ENCODE peak calls at places on chromosomes 3 and 15, in six cellular contexts. One of them, this sample, is unnamed.

GRCh38 chr3:187858086-187858485 is 112.8 kb upstream of the BCL6 start:
- DNase-seq in thoracic aorta: no peak
- DNase-seq in ovary: no peak
- DNase-seq in brain microvascular endothelial cell: no peak
- DNase-seq in stomach: no peak
- DNase-seq in lung: no peak
- DNase-seq in this sample: peak

GRCh38 chr3:173584093-173584833 is 186.7 kb downstream of the NLGN1 start:
- DNase-seq in thoracic aorta: no peak
- DNase-seq in stomach: no peak
- DNase-seq in lung: no peak
- DNase-seq in brain microvascular endothelial cell: peak
- DNase-seq in ovary: peak
- DNase-seq in this sample: no peak

GRCh38 chr3:169324454-169324789 is 339.1 kb downstream of the MECOM start:
- DNase-seq in lung: no peak
- DNase-seq in ovary: no peak
- DNase-seq in brain microvascular endothelial cell: no peak
- DNase-seq in thoracic aorta: no peak
- DNase-seq in stomach: no peak
- DNase-seq in this sample: no peak

GRCh38 chr3:119255214-119255613 is 14.5 kb upstream of the B4GALT4 start:
- DNase-seq in stomach: no peak
- DNase-seq in ovary: no peak
- DNase-seq in brain microvascular endothelial cell: no peak
- DNase-seq in lung: no peak
- DNase-seq in thoracic aorta: no peak
- DNase-seq in this sample: no peak

GRCh38 chr15:93066103-93066725 is 22.8 kb downstream of the RGMA start:
- DNase-seq in stomach: no peak
- DNase-seq in lung: no peak
- DNase-seq in ovary: no peak
- DNase-seq in thoracic aorta: no peak
- DNase-seq in brain microvascular endothelial cell: no peak
- DNase-seq in this sample: no peak

GRCh38 chr3:102181202-102181920 is 253.5 kb upstream of the ZPLD1 start:
- DNase-seq in brain microvascular endothelial cell: peak
- DNase-seq in stomach: no peak
- DNase-seq in ovary: no peak
- DNase-seq in thoracic aorta: no peak
- DNase-seq in lung: no peak
- DNase-seq in this sample: peak

GRCh38 chr3:113084777-113085176 is 94.0 kb downstream of the GTPBP8 start:
- DNase-seq in lung: no peak
- DNase-seq in stomach: peak
- DNase-seq in brain microvascular endothelial cell: peak
- DNase-seq in ovary: no peak
- DNase-seq in thoracic aorta: no peak
- DNase-seq in this sample: peak

GRCh38 chr15:80701676-80702311 is 6.7 kb downstream of the ABHD17C start:
- DNase-seq in ovary: no peak
- DNase-seq in stomach: peak
- DNase-seq in brain microvascular endothelial cell: no peak
- DNase-seq in lung: peak
- DNase-seq in thoracic aorta: no peak
- DNase-seq in this sample: no peak

GRCh38 chr3:79039192-79039591 is 728.6 kb downstream of the ROBO1 start:
- DNase-seq in stomach: no peak
- DNase-seq in thoracic aorta: no peak
- DNase-seq in brain microvascular endothelial cell: no peak
- DNase-seq in ovary: no peak
- DNase-seq in lung: no peak
- DNase-seq in this sample: no peak

GRCh38 chr15:31442203-31443090 is 115.8 kb downstream of the KLF13 start:
- DNase-seq in brain microvascular endothelial cell: peak
- DNase-seq in stomach: peak
- DNase-seq in thoracic aorta: no peak
- DNase-seq in ovary: no peak
- DNase-seq in lung: no peak
- DNase-seq in this sample: peak

GRCh38 chr3:89113887-89114840 is 6.7 kb downstream of the EPHA3 start:
- DNase-seq in stomach: peak
- DNase-seq in thoracic aorta: no peak
- DNase-seq in brain microvascular endothelial cell: peak
- DNase-seq in ovary: peak
- DNase-seq in lung: peak
- DNase-seq in this sample: peak

GRCh38 chr15:31004220-31004733 is 12.8 kb upstream of the MTMR10 start:
- DNase-seq in thoracic aorta: no peak
- DNase-seq in lung: no peak
- DNase-seq in brain microvascular endothelial cell: no peak
- DNase-seq in stomach: peak
- DNase-seq in ovary: no peak
- DNase-seq in this sample: no peak

GRCh38 chr3:111210003-111210699 is 138.5 kb downstream of the NECTIN3 start:
- DNase-seq in ovary: no peak
- DNase-seq in lung: no peak
- DNase-seq in stomach: no peak
- DNase-seq in brain microvascular endothelial cell: peak
- DNase-seq in thoracic aorta: no peak
- DNase-seq in this sample: peak

DNA sequence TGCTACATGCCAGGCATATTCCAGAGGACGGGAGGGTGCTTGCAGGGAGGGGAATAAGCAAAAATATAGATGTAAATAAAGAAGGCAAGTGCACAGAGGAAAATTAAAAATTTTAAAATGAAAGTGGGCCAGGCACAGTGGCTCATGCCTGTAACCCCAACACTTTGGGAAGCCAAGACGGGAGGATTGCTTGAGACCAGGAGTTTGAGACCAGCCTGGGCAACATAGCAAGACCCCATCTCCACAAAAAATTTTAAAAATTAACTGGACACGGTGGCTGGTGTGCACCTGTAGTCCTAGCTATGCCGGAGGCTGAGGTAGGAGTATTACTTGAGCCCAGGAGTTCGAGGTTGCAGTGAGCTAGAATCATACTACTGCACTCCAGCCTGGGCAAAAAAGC is 22.4 kb downstream of the ZBTB38 start:
- DNase-seq in thoracic aorta: no peak
- DNase-seq in lung: no peak
- DNase-seq in ovary: no peak
- DNase-seq in brain microvascular endothelial cell: no peak
- DNase-seq in stomach: no peak
- DNase-seq in this sample: no peak
- H3K4me3 ChIP-seq in thoracic aorta: no peak
- H3K4me3 ChIP-seq in lung: no peak
- H3K4me3 ChIP-seq in ovary: no peak
- H3K4me3 ChIP-seq in brain microvascular endothelial cell: no peak
- H3K4me3 ChIP-seq in stomach: no peak
- H3K4me3 ChIP-seq in this sample: no peak

GRCh38 chr3:128931046-128931445 is 51.6 kb downstream of the ACAD9 start:
- DNase-seq in brain microvascular endothelial cell: no peak
- DNase-seq in stomach: no peak
- DNase-seq in thoracic aorta: no peak
- DNase-seq in lung: no peak
- DNase-seq in ovary: no peak
- DNase-seq in this sample: no peak
- TF ChIP-seq CTCF in brain microvascular endothelial cell: no peak
- TF ChIP-seq CTCF in stomach: no peak
- TF ChIP-seq CTCF in thoracic aorta: no peak
- TF ChIP-seq CTCF in lung: no peak
- TF ChIP-seq CTCF in ovary: no peak
- TF ChIP-seq CTCF in this sample: no peak

DNA sequence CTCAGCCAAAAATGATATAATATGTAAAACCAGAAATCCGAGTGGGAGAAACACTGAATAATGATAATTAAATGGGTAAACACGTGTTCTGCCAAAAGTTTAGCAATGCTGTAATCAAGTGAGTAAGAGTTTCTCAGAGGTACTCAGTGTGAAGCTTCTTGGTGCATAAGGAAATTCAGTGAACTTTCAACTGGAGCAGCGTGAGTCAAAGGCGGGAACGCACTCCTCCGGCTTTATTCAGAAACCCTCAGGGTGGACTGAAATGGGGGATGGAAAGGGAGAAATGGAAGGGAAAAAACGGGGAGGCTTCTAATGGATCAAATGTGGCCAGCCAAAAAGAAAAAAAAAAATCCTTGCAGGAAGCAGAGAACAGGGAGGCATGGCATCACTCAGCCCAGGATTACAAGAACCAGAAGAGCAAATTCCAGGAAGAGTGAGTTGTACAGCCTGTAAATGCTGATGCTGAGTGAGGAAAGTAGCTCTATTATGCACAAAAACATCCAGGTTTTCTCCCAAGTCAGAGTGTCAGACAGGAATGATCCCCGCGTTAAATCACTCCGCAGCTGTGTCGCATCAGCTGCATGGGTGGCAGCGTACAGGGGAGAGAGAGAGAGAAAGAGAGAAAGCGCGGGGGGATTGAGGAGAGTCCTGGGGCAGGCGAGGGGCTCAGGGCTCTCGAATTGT is 85.3 kb downstream of the ASB7 start:
- DNase-seq in brain microvascular endothelial cell: peak
- DNase-seq in thoracic aorta: no peak
- DNase-seq in lung: no peak
- DNase-seq in stomach: no peak
- DNase-seq in ovary: peak
- DNase-seq in this sample: peak
- H3K4me3 ChIP-seq in brain microvascular endothelial cell: peak
- H3K4me3 ChIP-seq in thoracic aorta: no peak
- H3K4me3 ChIP-seq in lung: no peak
- H3K4me3 ChIP-seq in stomach: no peak
- H3K4me3 ChIP-seq in ovary: no peak
- H3K4me3 ChIP-seq in this sample: peak

GRCh38 chr3:98457543-98457942 is 5.5 kb upstream of the OR5K1 start:
- DNase-seq in stomach: no peak
- DNase-seq in ovary: no peak
- DNase-seq in thoracic aorta: no peak
- DNase-seq in brain microvascular endothelial cell: no peak
- DNase-seq in lung: no peak
- DNase-seq in this sample: no peak
- TF ChIP-seq CTCF in stomach: no peak
- TF ChIP-seq CTCF in ovary: no peak
- TF ChIP-seq CTCF in thoracic aorta: no peak
- TF ChIP-seq CTCF in brain microvascular endothelial cell: no peak
- TF ChIP-seq CTCF in lung: no peak
- TF ChIP-seq CTCF in this sample: no peak

GRCh38 chr3:8766148-8766547 is 3.3 kb downstream of the OXTR start:
- DNase-seq in ovary: no peak
- DNase-seq in lung: no peak
- DNase-seq in brain microvascular endothelial cell: no peak
- DNase-seq in stomach: no peak
- DNase-seq in thoracic aorta: no peak
- DNase-seq in this sample: no peak

GRCh38 chr3:8769088-8769822 is at the start of gene OXTR:
- DNase-seq in stomach: peak
- DNase-seq in lung: no peak
- DNase-seq in brain microvascular endothelial cell: peak
- DNase-seq in thoracic aorta: no peak
- DNase-seq in ovary: peak
- DNase-seq in this sample: peak

GRCh38 chr3:8767667-8768363 is 1.6 kb downstream of the OXTR start:
- DNase-seq in lung: no peak
- DNase-seq in stomach: peak
- DNase-seq in thoracic aorta: no peak
- DNase-seq in ovary: no peak
- DNase-seq in brain microvascular endothelial cell: no peak
- DNase-seq in this sample: no peak

GRCh38 chr3:8767181-8767666 is 2.2 kb downstream of the OXTR start:
- DNase-seq in lung: no peak
- DNase-seq in stomach: no peak
- DNase-seq in thoracic aorta: no peak
- DNase-seq in ovary: no peak
- DNase-seq in brain microvascular endothelial cell: no peak
- DNase-seq in this sample: no peak

GRCh38 chr3:8768364-8769087 is 887 bp downstream of the OXTR start:
- DNase-seq in brain microvascular endothelial cell: no peak
- DNase-seq in lung: no peak
- DNase-seq in ovary: no peak
- DNase-seq in stomach: no peak
- DNase-seq in thoracic aorta: no peak
- DNase-seq in this sample: no peak
- H3K4me3 ChIP-seq in brain microvascular endothelial cell: peak
- H3K4me3 ChIP-seq in lung: no peak
- H3K4me3 ChIP-seq in ovary: no peak
- H3K4me3 ChIP-seq in stomach: no peak
- H3K4me3 ChIP-seq in thoracic aorta: peak
- H3K4me3 ChIP-seq in this sample: peak

GRCh38 chr15:67108122-67108871 is 42.9 kb downstream of the SMAD3 start:
- DNase-seq in lung: no peak
- DNase-seq in thoracic aorta: no peak
- DNase-seq in stomach: no peak
- DNase-seq in ovary: no peak
- DNase-seq in brain microvascular endothelial cell: no peak
- DNase-seq in this sample: no peak
- TF ChIP-seq CTCF in lung: no peak
- TF ChIP-seq CTCF in thoracic aorta: no peak
- TF ChIP-seq CTCF in stomach: no peak
- TF ChIP-seq CTCF in ovary: no peak
- TF ChIP-seq CTCF in brain microvascular endothelial cell: no peak
- TF ChIP-seq CTCF in this sample: no peak